ENCODE peak calls at places on chromosome 1, in ten cellular contexts. F, D, P, Z, R, H, S, O, K and Y are unnamed samples.

GRCh38 chr1:75265792-75266191 is 131.6 kb downstream of the LHX8 start:
- DNase-seq in H (peak; percentile 67), K (peak; percentile 46), P (peak; percentile 52), F (no peak), R (no peak), S (no peak), Z (no peak), D (peak; percentile 45), O (no peak), Y (peak; percentile 7)

GRCh38 chr1:164637461-164638375 is 78.7 kb downstream of the PBX1 start:
- DNase-seq in O (peak; percentile 61), S (no peak), K (peak; percentile 77), P (no peak), D (no peak), Z (no peak), F (no peak), R (peak; percentile 57), H (no peak), Y (peak; percentile 37)

GRCh38 chr1:117664314-117664713 is 58.5 kb downstream of the TENT5C start:
- DNase-seq in K (no peak), S (peak; percentile 36), P (no peak), F (no peak), D (peak; percentile 95), R (no peak), H (no peak), O (no peak), Z (no peak), Y (no peak)

GRCh38 chr1:190129367-190129766 is 348.3 kb downstream of the BRINP3 start:
- DNase-seq in D (no peak), P (no peak), K (no peak), H (no peak), Z (no peak), R (no peak), O (no peak), S (no peak), F (no peak), Y (no peak)

GRCh38 chr1:65066766-65067490 is 81.1 kb upstream of the AK4 start:
- DNase-seq in O (peak; percentile 95), K (peak; percentile 51), D (peak; percentile 49), S (peak; percentile 85), P (peak; percentile 70), R (peak; percentile 96), F (peak; percentile 47), H (peak; percentile 87), Z (peak; percentile 81), Y (peak; percentile 48)

GRCh38 chr1:226679853-226680516 is 59.1 kb downstream of the ITPKB start:
- DNase-seq in F (peak; percentile 42), S (peak; percentile 79), R (peak; percentile 86), P (peak; percentile 92), Z (peak; percentile 79), K (peak; percentile 35), H (peak; percentile 97), O (peak; percentile 92), D (peak; percentile 49), Y (peak; percentile 46)

GRCh38 chr1:178172939-178173338 is 79.0 kb downstream of the RASAL2 start:
- DNase-seq in D (no peak), Z (no peak), S (no peak), F (no peak), O (no peak), P (no peak), R (no peak), H (no peak), K (peak; percentile 55), Y (no peak)

GRCh38 chr1:217769768-217770167 is 138.6 kb downstream of the SPATA17 start:
- DNase-seq in F (no peak), R (no peak), H (no peak), S (no peak), P (no peak), O (no peak), D (no peak), K (no peak), Z (no peak), Y (no peak)

GRCh38 chr1:206075786-206076725 is 23.1 kb downstream of the RHEX start:
- DNase-seq in K (peak; percentile 93), D (peak; percentile 24), O (no peak), Z (no peak), H (no peak), S (no peak), R (no peak), P (no peak), F (no peak), Y (no peak)

GRCh38 chr1:206080421-206080820 is 27.4 kb downstream of the RHEX start:
- DNase-seq in O (no peak), P (no peak), D (no peak), R (no peak), Z (no peak), F (no peak), H (no peak), K (no peak), S (no peak), Y (no peak)

GRCh38 chr1:206070627-206071304 is 17.8 kb downstream of the RHEX start:
- DNase-seq in F (no peak), P (no peak), H (no peak), Z (no peak), O (no peak), K (no peak), S (no peak), R (no peak), D (no peak), Y (no peak)

GRCh38 chr1:206079130-206079529 is 26.2 kb downstream of the RHEX start:
- DNase-seq in K (no peak), Z (no peak), O (no peak), H (no peak), R (no peak), D (no peak), F (no peak), P (no peak), S (no peak), Y (no peak)

DNA sequence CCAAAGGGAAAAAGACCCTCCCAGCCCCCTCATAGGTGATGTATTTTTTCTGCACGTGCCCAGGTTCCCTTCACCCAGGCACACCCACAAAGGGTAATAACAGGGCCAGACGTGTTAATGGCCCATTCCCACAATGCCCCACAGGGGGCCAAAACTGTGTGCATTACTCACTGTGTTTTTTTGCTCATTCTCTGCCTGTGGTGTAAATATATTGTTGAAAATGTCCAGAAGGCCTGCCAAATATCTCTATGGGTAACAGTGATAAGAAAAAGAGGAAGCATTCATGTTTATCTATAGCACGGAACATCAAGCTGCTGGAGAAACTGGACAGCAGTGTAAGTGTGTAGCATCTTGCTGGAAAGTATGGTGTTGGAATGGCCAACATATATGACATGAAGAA is 21.9 kb downstream of the RHEX start:
- DNase-seq in H (no peak), R (no peak), D (peak; percentile 37), F (no peak), O (no peak), S (no peak), K (no peak), Z (no peak), P (no peak), Y (no peak)
- TF ChIP-seq CTCF in H (no peak), R (no peak), D (no peak), F (no peak), O (no peak), S (no peak), K (no peak), Z (no peak), P (peak; percentile 17), Y (peak; percentile 40)

GRCh38 chr1:12407962-12408288 is 178.1 kb downstream of the VPS13D start:
- DNase-seq in O (no peak), S (no peak), D (no peak), R (no peak), Z (no peak), F (no peak), K (no peak), P (no peak), H (no peak), Y (no peak)

GRCh38 chr1:12404918-12405317 is 175.1 kb downstream of the VPS13D start:
- DNase-seq in K (no peak), D (no peak), H (no peak), P (peak; percentile 22), F (no peak), S (no peak), Z (no peak), R (no peak), O (no peak), Y (no peak)

GRCh38 chr1:12407050-12407961 is 177.5 kb downstream of the VPS13D start:
- DNase-seq in D (peak; percentile 28), F (no peak), P (no peak), K (peak; percentile 66), Z (no peak), H (no peak), S (no peak), R (peak; percentile 36), O (no peak), Y (no peak)

GRCh38 chr1:12406218-12407021 is 176.6 kb downstream of the VPS13D start:
- DNase-seq in Z (no peak), S (no peak), H (peak; percentile 60), D (no peak), K (no peak), F (no peak), R (peak; percentile 24), P (peak; percentile 30), O (no peak), Y (no peak)

DNA sequence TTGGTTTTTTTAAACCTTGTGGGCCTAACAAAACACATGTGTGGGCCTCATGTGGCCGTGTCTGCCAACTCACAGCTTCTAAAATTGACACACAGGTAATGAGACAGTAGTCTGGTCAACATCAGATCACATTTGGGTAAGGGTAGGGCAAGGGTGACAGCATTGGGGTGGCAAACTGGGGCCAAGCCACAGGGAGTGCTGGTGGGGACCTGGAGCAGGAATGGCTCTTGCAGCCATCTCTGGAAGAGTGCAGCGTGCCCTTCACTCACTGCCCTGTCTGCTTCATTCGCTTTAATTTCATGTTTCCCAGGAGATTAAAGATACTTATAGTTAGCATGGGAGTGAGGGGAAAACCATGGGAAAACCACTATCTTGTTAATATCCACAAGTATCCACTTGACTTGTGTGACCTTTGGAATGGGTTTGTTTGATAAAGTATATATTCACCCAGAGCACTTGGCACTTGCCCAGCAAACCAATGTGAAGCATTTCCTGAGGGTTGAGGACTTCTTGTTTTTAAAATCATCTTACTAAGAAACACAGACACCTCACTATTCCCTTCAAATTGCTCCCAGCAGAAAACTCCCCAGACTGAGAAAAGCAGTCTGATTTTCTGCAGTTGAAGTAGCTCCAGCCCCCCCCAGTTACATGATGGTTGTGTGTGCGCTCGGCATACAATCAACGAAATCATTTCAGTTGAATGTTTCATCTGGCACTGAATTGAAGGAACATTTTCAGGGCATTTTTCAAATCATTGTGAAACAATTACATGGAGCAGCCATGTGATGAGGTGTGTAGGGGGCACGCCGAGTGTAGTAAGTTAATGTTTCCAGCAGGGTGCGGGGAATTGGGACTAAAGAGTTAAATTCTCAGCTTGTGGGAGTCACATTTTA is 175.7 kb downstream of the VPS13D start:
- DNase-seq in F (no peak), D (no peak), H (peak; percentile 46), O (no peak), Z (peak; percentile 35), P (peak; percentile 89), R (peak; percentile 42), S (no peak), K (no peak), Y (no peak)
- TF ChIP-seq CTCF in F (peak; percentile 43), D (no peak), H (peak; percentile 52), O (no peak), Z (no peak), P (peak; percentile 50), R (peak; percentile 12), S (no peak), K (no peak), Y (peak; percentile 52)

DNA sequence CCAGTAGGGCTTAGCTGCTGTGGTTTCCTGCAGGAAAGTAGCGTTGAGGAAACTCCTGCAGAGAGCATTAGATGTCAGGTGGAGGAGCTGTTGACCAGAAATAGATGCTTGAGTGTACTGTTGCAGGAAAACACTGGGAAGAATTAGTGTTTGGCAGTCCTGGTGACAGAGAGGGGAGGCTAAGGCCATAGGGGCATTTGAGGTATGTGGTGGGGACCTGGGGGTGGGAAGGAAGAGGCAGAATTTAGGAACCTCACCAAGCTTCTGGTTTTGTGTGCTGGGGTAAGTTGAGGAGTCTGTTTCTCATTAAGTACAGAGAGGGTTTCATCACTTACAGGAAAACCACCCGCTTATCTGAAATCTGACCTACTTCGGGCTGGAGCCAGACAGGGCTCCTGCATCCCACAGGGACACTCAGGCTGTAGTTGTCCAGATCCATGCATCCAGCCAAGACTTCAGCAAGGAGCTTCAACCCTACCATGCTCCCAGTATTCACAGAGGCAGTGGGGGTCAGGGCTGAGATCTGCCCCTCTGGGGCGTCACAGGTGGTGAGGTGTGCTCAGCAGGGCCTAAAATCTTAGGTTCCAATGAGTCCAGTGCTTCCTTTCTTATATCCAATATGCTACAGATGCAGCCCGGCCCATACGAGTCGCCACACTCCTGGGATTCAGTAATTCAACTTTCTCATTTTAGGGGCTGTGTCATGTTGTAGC is 15.1 kb downstream of the SH2D2A start:
- DNase-seq in S (no peak), D (no peak), F (no peak), P (peak; percentile 59), K (no peak), R (peak; percentile 80), O (no peak), H (no peak), Z (no peak), Y (no peak)
- TF ChIP-seq CTCF in S (no peak), D (no peak), F (no peak), P (peak; percentile 56), K (no peak), R (peak; percentile 74), O (no peak), H (no peak), Z (no peak), Y (no peak)

GRCh38 chr1:70140343-70140742 is 65.0 kb downstream of the LRRC40 start:
- DNase-seq in Z (no peak), D (no peak), S (no peak), K (no peak), H (no peak), P (no peak), O (peak; percentile 38), F (no peak), R (no peak), Y (no peak)

GRCh38 chr1:70142120-70142519 is 63.3 kb downstream of the LRRC40 start:
- DNase-seq in Z (no peak), H (no peak), S (no peak), R (no peak), D (no peak), O (no peak), F (no peak), P (no peak), K (no peak), Y (no peak)

GRCh38 chr1:70146488-70146887 is 58.9 kb downstream of the LRRC40 start:
- DNase-seq in O (no peak), Z (no peak), H (no peak), P (no peak), D (no peak), S (no peak), R (no peak), K (peak; percentile 59), F (no peak), Y (no peak)

GRCh38 chr1:70143052-70143659 is 62.2 kb downstream of the LRRC40 start:
- DNase-seq in H (no peak), Z (no peak), D (no peak), K (no peak), S (no peak), F (no peak), R (no peak), O (no peak), P (no peak), Y (no peak)

DNA sequence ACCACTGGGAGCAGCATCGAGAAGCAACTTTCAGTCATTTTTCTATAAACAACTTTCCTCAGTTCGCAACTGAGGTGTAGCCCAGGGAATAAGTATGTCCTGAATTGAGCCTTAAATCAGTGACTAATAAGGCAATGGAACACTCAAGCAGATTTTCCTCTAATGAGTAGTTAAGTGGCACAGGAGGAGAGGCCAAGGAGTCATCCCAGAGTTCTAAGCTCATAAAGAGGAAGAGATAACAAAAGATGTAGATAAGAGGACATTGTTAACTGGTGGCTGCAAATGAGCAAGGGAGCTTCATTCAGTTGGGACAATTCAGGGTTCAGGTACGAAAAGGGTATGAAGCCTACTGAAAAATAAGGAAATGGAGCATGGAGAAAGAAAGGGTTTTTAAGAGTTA is 64.5 kb downstream of the LRRC40 start:
- DNase-seq in D (no peak), H (peak; percentile 59), O (no peak), R (no peak), F (no peak), K (peak; percentile 9), Z (no peak), P (no peak), S (no peak), Y (no peak)
- TF ChIP-seq CTCF in D (no peak), H (no peak), O (no peak), R (no peak), F (no peak), K (no peak), Z (no peak), P (no peak), S (no peak), Y (no peak)